ENCODE peak calls at places on chromosome 12, in eight cellular contexts. T is transverse colon, L is esophagus muscularis mucosa, G is esophagus squamous epithelium, D is adrenal gland, K is upper lobe of left lung, E is IMR-90, J is Peyer's patch. S is an unnamed sample.

GRCh38 chr12:112555621-112556233 is 137.0 kb downstream of the PTPN11 start:
- DNase-seq in D (no peak), L (no peak), G (no peak), K (no peak), E (no peak), T (no peak), J (no peak), S (no peak)

GRCh38 chr12:47819902-47820630 is at the start of gene HDAC7:
- DNase-seq in K (peak; percentile 87), L (peak; percentile 97), T (peak; percentile 85), G (no peak), J (peak; percentile 82), E (peak; percentile 72), D (peak; percentile 91), S (peak; percentile 85)

GRCh38 chr12:54140958-54141388 is 47.8 kb downstream of the SMUG1 start:
- DNase-seq in D (no peak), T (no peak), G (no peak), K (no peak), L (no peak), J (no peak), E (no peak), S (no peak)

GRCh38 chr12:12081836-12082497 is 11.2 kb downstream of the BCL2L14 start:
- DNase-seq in T (peak; percentile 78), J (peak; percentile 86), G (no peak), E (peak; percentile 55), L (peak; percentile 72), D (no peak), K (no peak), S (no peak)

GRCh38 chr12:28611501-28611900 is 421.2 kb downstream of the CCDC91 start:
- DNase-seq in E (no peak), D (no peak), L (no peak), T (peak; percentile 31), J (no peak), G (no peak), K (no peak), S (no peak)

GRCh38 chr12:91383106-91383505 is 200.5 kb upstream of the DCN start:
- DNase-seq in D (no peak), J (no peak), T (no peak), G (no peak), K (no peak), L (no peak), E (peak; percentile 18), S (no peak)

GRCh38 chr12:2179058-2179457 is 126.3 kb downstream of the CACNA1C start:
- DNase-seq in L (no peak), K (no peak), T (no peak), G (no peak), J (no peak), D (no peak), E (no peak), S (no peak)

GRCh38 chr12:113634982-113635381 is 163.3 kb upstream of the LHX5 start:
- DNase-seq in T (no peak), J (no peak), E (no peak), L (no peak), K (no peak), D (no peak), G (no peak), S (no peak)

GRCh38 chr12:66603458-66603857 is 75.4 kb downstream of the GRIP1 start:
- DNase-seq in D (no peak), T (no peak), J (no peak), K (no peak), G (no peak), E (no peak), L (no peak), S (no peak)

GRCh38 chr12:110563702-110564470 is 19.2 kb downstream of the PPTC7 start:
- DNase-seq in K (no peak), D (no peak), L (no peak), T (no peak), E (peak; percentile 56), G (no peak), J (no peak), S (peak; percentile 48)

GRCh38 chr12:128829870-128830504 is 6.2 kb upstream of the SLC15A4 start:
- DNase-seq in G (no peak), E (no peak), K (peak; percentile 47), T (peak; percentile 38), D (no peak), J (no peak), L (no peak), S (no peak)

GRCh38 chr12:52600941-52601481 is at the start of gene KRT72:
- DNase-seq in J (no peak), T (no peak), L (peak; percentile 82), D (peak; percentile 8), G (no peak), K (no peak), E (no peak), S (no peak)

GRCh38 chr12:110739488-110739887 is 3.2 kb downstream of the PPP1CC start:
- DNase-seq in J (no peak), G (no peak), K (no peak), L (no peak), E (no peak), T (no peak), D (no peak), S (no peak)

GRCh38 chr12:50258167-50258551 is 25.2 kb downstream of the LIMA1 start:
- DNase-seq in L (no peak), D (no peak), K (peak; percentile 48), E (no peak), J (peak; percentile 58), T (peak; percentile 43), G (no peak), S (peak; percentile 84)

GRCh38 chr12:106110626-106111300 is 28.0 kb downstream of the NUAK1 start:
- DNase-seq in K (no peak), E (no peak), T (peak; percentile 33), L (no peak), G (no peak), D (no peak), J (no peak), S (no peak)

DNA sequence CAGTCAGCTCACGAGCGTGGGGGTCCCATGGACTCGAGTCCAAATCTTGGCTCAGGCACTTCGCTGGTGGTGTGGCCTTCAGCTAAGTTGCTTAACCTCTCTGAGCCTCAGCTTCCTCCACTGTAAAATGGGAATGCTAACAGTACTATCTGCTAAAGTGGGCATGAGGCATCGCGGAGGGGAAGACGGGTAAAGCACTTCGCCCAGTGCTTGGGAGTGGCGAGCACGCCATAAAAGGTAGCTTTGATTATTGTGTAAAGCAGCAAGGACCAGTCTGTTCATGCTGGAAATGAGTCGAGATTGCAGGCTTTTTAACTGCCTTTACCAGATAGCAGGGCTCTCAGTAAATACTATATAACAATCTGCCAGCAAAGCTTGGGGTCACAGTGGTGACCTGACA is 24.5 kb downstream of the HRK start:
- DNase-seq in T (peak; percentile 71), J (no peak), E (no peak), G (no peak), D (no peak), K (no peak), L (no peak), S (no peak)
- TF ChIP-seq POLR2A in T (no peak), J (no peak), E (no peak), G (no peak), D (no peak), K (no peak), L (no peak), S (no peak)

DNA sequence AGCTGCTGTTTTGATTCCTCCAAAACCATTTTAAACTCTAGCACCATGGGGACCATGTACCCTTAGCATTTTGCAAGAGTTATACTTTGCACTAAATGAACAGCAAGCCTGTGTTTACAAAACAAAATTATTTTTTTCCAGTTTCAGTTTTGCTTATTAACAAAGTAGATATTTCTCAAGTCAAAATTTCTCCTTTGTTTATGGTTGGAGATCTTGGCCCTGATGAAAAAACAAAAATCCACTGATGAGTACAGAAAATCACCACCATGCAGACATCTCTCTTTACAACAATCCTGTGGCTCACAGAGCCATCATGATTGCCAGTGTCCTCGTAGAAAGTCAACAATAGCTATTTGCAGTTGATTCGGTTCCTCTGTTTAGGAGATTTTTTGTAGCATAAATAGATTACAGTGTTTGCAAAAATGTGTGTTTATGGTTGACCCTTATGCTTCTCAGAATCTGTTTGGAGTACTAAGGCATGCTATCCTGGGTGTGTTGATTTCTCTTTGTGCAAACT is 201.1 kb upstream of the NUDT4 start:
- DNase-seq in G (no peak), E (no peak), J (no peak), K (no peak), T (no peak), L (no peak), D (no peak), S (no peak)
- H3K4me1 ChIP-seq in G (peaks cover 9% of the 10 kb centered on the region), E (peaks cover 27% of the 10 kb centered on the region), J (no peaks in the 10 kb centered on the region), K (peaks cover 18% of the 10 kb centered on the region), T (peaks cover 38% of the 10 kb centered on the region), L (peaks cover 72% of the 10 kb centered on the region), D (peaks cover 37% of the 10 kb centered on the region), S (peaks cover 32% of the 10 kb centered on the region)

GRCh38 chr12:122895290-122895689 is 634 bp downstream of the VPS37B start:
- DNase-seq in J (no peak), L (no peak), E (no peak), T (no peak), G (no peak), D (no peak), K (no peak), S (no peak)

GRCh38 chr12:122893208-122894151 is 2.4 kb downstream of the VPS37B start:
- DNase-seq in L (no peak), T (no peak), J (no peak), E (no peak), K (peak; percentile 57), D (no peak), G (no peak), S (no peak)

GRCh38 chr12:122894173-122895121 is 1.5 kb downstream of the VPS37B start:
- DNase-seq in D (no peak), G (no peak), L (no peak), T (peak; percentile 84), K (peak; percentile 77), J (peak; percentile 68), E (no peak), S (no peak)

GRCh38 chr12:122896662-122897061 is 738 bp upstream of the VPS37B start:
- DNase-seq in E (no peak), J (no peak), L (no peak), K (no peak), T (no peak), G (no peak), D (no peak), S (no peak)

GRCh38 chr12:122895757-122896636 is at the start of gene VPS37B:
- DNase-seq in J (peak; percentile 87), L (no peak), E (peak; percentile 90), T (peak; percentile 89), G (no peak), D (peak; percentile 89), K (peak; percentile 74), S (peak; percentile 13)
- H3K27ac ChIP-seq in J (peak within 1 kb of the TSS; percentile 94), L (peak within 1 kb of the TSS; percentile 92), E (peak within 1 kb of the TSS; percentile 93), T (peak within 1 kb of the TSS; percentile 93), G (peak within 1 kb of the TSS; percentile 88), D (peak within 1 kb of the TSS; percentile 76), K (peak within 1 kb of the TSS; percentile 97), S (peak within 1 kb of the TSS; percentile 85)

GRCh38 chr12:32874083-32874482 is 22.5 kb downstream of the PKP2 start:
- DNase-seq in J (no peak), K (no peak), T (peak; percentile 35), G (no peak), D (no peak), L (no peak), E (no peak), S (no peak)

GRCh38 chr12:32877670-32878459 is 18.7 kb downstream of the PKP2 start:
- DNase-seq in K (peak; percentile 47), G (no peak), J (no peak), E (no peak), L (no peak), D (no peak), T (no peak), S (peak; percentile 20)

GRCh38 chr12:32870716-32871115 is 25.9 kb downstream of the PKP2 start:
- DNase-seq in G (no peak), L (no peak), D (no peak), T (no peak), J (no peak), E (no peak), K (no peak), S (no peak)

GRCh38 chr12:32875990-32876389 is 20.6 kb downstream of the PKP2 start:
- DNase-seq in L (no peak), J (no peak), K (no peak), T (no peak), D (no peak), E (no peak), G (no peak), S (no peak)

GRCh38 chr12:32874926-32875325 is 21.7 kb downstream of the PKP2 start:
- DNase-seq in J (no peak), G (no peak), K (no peak), E (no peak), T (no peak), L (no peak), D (no peak), S (no peak)
- TF ChIP-seq POLR2A in J (no peak), G (no peak), K (no peak), E (no peak), T (no peak), L (no peak), D (no peak), S (no peak)

S was measured in gastrocnemius medialis.